ENCODE peak calls at places on chromosomes 12 and 14, in seven cellular contexts. N, B, C, W, V, A and I are unnamed samples.

GRCh38 chr12:9109737-9110491 is 5.8 kb downstream of the A2M start:
- DNase-seq in N (no peak), B (no peak), C (no peak), W (no peak), V (no peak), A (no peak), I (no peak)

GRCh38 chr12:121062391-121063045 is 23.5 kb upstream of the OASL start:
- DNase-seq in N (peak; percentile 25), B (no peak), C (no peak), W (no peak), V (no peak), A (no peak), I (no peak)

GRCh38 chr14:105021656-105022275 is 883 bp upstream of the CDCA4 start:
- DNase-seq in N (no peak), B (peak; percentile 67), C (no peak), W (peak; percentile 23), V (no peak), A (peak; percentile 50), I (peak; percentile 60)

GRCh38 chr12:65891219-65891618 is 66.9 kb downstream of the HMGA2 start:
- DNase-seq in N (no peak), B (no peak), C (no peak), W (no peak), V (no peak), A (no peak), I (no peak)

GRCh38 chr12:89333564-89334252 is 18.6 kb downstream of the DUSP6 start:
- DNase-seq in N (no peak), B (no peak), C (no peak), W (no peak), V (no peak), A (no peak), I (no peak)

GRCh38 chr12:92745874-92746553 is 43.2 kb downstream of the PLEKHG7 start:
- DNase-seq in N (no peak), B (peak; percentile 83), C (peak; percentile 78), W (no peak), V (peak; percentile 87), A (peak; percentile 77), I (no peak)

GRCh38 chr14:105491366-105492006 is 440 bp downstream of the TEDC1 start:
- DNase-seq in N (peak; percentile 74), B (peak; percentile 91), C (peak; percentile 85), W (peak; percentile 84), V (peak; percentile 83), A (peak; percentile 34), I (peak; percentile 46)

GRCh38 chr12:65460076-65460475 is 181.6 kb downstream of the MSRB3 start:
- DNase-seq in N (no peak), B (no peak), C (no peak), W (no peak), V (no peak), A (no peak), I (no peak)

GRCh38 chr14:52051251-52051650 is 17.6 kb downstream of the NID2 start:
- DNase-seq in N (no peak), B (no peak), C (no peak), W (no peak), V (no peak), A (peak; percentile 61), I (no peak)

GRCh38 chr14:34297786-34298520 is 164.1 kb downstream of the SPTSSA start:
- DNase-seq in N (no peak), B (no peak), C (no peak), W (no peak), V (no peak), A (no peak), I (no peak)

GRCh38 chr12:118850244-118850825 is 131.0 kb upstream of the SRRM4 start:
- DNase-seq in N (no peak), B (no peak), C (peak; percentile 15), W (no peak), V (no peak), A (no peak), I (no peak)

GRCh38 chr12:11653215-11653753 is 3.8 kb downstream of the ETV6 start:
- DNase-seq in N (no peak), B (no peak), C (no peak), W (peak; percentile 23), V (no peak), A (peak; percentile 17), I (no peak)

GRCh38 chr12:124548854-124549378 is 18.5 kb downstream of the NCOR2 start:
- DNase-seq in N (no peak), B (no peak), C (no peak), W (no peak), V (peak; percentile 88), A (peak; percentile 58), I (peak; percentile 10)

GRCh38 chr14:22450266-22450665 is 138.8 kb downstream of the DAD1 start:
- DNase-seq in N (no peak), B (no peak), C (no peak), W (no peak), V (no peak), A (no peak), I (no peak)

GRCh38 chr12:110436231-110436630 is 13.9 kb downstream of the ARPC3 start:
- DNase-seq in N (no peak), B (no peak), C (no peak), W (no peak), V (no peak), A (peak; percentile 39), I (no peak)

GRCh38 chr12:8603858-8604257 is 8.8 kb downstream of the AICDA start:
- DNase-seq in N (no peak), B (no peak), C (no peak), W (no peak), V (no peak), A (peak; percentile 6), I (no peak)

GRCh38 chr12:67589078-67589477 is 59.5 kb upstream of the DYRK2 start:
- DNase-seq in N (no peak), B (no peak), C (no peak), W (no peak), V (no peak), A (no peak), I (no peak)

GRCh38 chr12:82474798-82475184 is 116.5 kb downstream of the METTL25 start:
- DNase-seq in N (no peak), B (no peak), C (no peak), W (no peak), V (no peak), A (peak; percentile 25), I (no peak)

GRCh38 chr12:104720346-104721064 is 237.6 kb downstream of the SLC41A2 start:
- DNase-seq in N (peak; percentile 79), B (no peak), C (no peak), W (peak; percentile 69), V (no peak), A (peak; percentile 73), I (no peak)

GRCh38 chr12:71456990-71457389 is 17.4 kb downstream of the LGR5 start:
- DNase-seq in N (no peak), B (no peak), C (no peak), W (no peak), V (no peak), A (no peak), I (no peak)

GRCh38 chr12:63419119-63419518 is 249.2 kb downstream of the DPY19L2 start:
- DNase-seq in N (no peak), B (no peak), C (no peak), W (no peak), V (no peak), A (no peak), I (no peak)